ENCODE peak calls at places on chromosomes 1 and 21, in five cellular contexts. J, L, M, D and G are unnamed samples.

GRCh38 chr21:37412603-37413360 is 46.2 kb downstream of the DYRK1A start:
- DNase-seq in M (no peak), D (no peak), J (no peak), L (no peak), G (no peak)

GRCh38 chr1:43303477-43304286 is 2.9 kb downstream of the TIE1 start:
- DNase-seq in M (no peak), D (peak), J (no peak), L (no peak), G (no peak)

GRCh38 chr1:217133958-217134856 is 411.0 kb upstream of the ESRRG start:
- DNase-seq in M (peak), L (no peak), J (no peak), D (peak), G (no peak)

GRCh38 chr1:41874350-41874749 is 44.4 kb downstream of the HIVEP3 start:
- DNase-seq in L (no peak), J (no peak), D (no peak), M (no peak), G (no peak)

GRCh38 chr1:115456441-115456961 is 118.5 kb upstream of the NGF start:
- DNase-seq in J (no peak), M (no peak), L (no peak), D (no peak), G (no peak)

GRCh38 chr1:60133848-60134247 is 60.3 kb upstream of the C1orf87 start:
- DNase-seq in J (no peak), D (no peak), M (no peak), L (no peak), G (no peak)

GRCh38 chr1:24459551-24460266 is 42.9 kb upstream of the RCAN3 start:
- DNase-seq in J (no peak), D (no peak), L (no peak), M (no peak), G (no peak)

GRCh38 chr1:10867138-10867721 is 70.8 kb upstream of the CASZ1 start:
- DNase-seq in L (peak), D (peak), M (peak), J (peak), G (no peak)

GRCh38 chr1:116161877-116162390 is 50.7 kb downstream of the MAB21L3 start:
- DNase-seq in D (no peak), L (no peak), M (no peak), J (no peak), G (no peak)

GRCh38 chr21:25733859-25734653 is 648 bp downstream of the ATP5PF start:
- DNase-seq in D (peak), J (no peak), L (peak), M (no peak), G (no peak)

GRCh38 chr1:185404864-185405568 is 88.0 kb upstream of the IVNS1ABP start:
- DNase-seq in J (no peak), D (no peak), M (no peak), L (no peak), G (no peak)

GRCh38 chr1:218600968-218601367 is 255.8 kb downstream of the TGFB2 start:
- DNase-seq in L (no peak), J (no peak), D (no peak), M (no peak), G (no peak)

GRCh38 chr1:162856260-162856659 is 4.7 kb downstream of the CCDC190 start:
- DNase-seq in L (no peak), D (no peak), M (no peak), J (no peak), G (no peak)

GRCh38 chr1:187763976-187764375 is 935.2 kb downstream of the PLA2G4A start:
- DNase-seq in L (no peak), M (no peak), J (no peak), D (no peak), G (no peak)

GRCh38 chr1:208183977-208184901 is 59.9 kb downstream of the PLXNA2 start:
- DNase-seq in L (no peak), M (no peak), J (no peak), D (no peak), G (no peak)

GRCh38 chr1:173360478-173361063 is 116.6 kb upstream of the PRDX6 start:
- DNase-seq in J (no peak), D (no peak), M (no peak), L (no peak), G (peak)

GRCh38 chr1:185369786-185370185 is 52.7 kb upstream of the IVNS1ABP start:
- DNase-seq in D (no peak), L (no peak), J (no peak), M (no peak), G (no peak)

GRCh38 chr1:184215274-184215925 is 163.9 kb downstream of the TSEN15 start:
- DNase-seq in L (no peak), M (no peak), D (no peak), J (no peak), G (no peak)

DNA sequence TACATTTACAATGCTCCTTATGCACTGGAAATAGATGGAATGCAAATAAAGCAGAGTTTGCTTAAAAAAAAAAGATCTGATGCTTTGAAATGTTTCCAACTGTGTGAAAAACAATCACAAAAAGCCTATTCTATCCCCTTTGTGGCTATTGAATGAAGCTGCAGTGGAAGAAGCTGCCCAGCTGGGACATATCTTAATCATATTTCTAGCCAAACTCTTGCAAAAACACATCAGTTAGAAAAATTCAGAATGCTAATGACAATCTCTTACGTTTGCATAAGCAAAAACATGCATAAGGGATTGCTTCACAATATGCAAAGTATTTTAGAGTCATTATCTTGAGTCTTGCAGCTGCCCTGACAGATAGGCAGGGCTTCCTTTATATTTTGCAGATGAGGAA is 526.4 kb upstream of the USP24 start:
- DNase-seq in D (no peak), L (no peak), J (no peak), M (no peak), G (no peak)
- TF ChIP-seq CTCF in D (no peak), L (no peak), J (no peak), M (no peak), G (no peak)

GRCh38 chr1:9797049-9797448 is 26.7 kb downstream of the CLSTN1 start:
- DNase-seq in M (no peak), D (no peak), L (no peak), J (no peak), G (no peak)
- TF ChIP-seq CTCF in M (no peak), D (no peak), L (no peak), J (no peak), G (no peak)

DNA sequence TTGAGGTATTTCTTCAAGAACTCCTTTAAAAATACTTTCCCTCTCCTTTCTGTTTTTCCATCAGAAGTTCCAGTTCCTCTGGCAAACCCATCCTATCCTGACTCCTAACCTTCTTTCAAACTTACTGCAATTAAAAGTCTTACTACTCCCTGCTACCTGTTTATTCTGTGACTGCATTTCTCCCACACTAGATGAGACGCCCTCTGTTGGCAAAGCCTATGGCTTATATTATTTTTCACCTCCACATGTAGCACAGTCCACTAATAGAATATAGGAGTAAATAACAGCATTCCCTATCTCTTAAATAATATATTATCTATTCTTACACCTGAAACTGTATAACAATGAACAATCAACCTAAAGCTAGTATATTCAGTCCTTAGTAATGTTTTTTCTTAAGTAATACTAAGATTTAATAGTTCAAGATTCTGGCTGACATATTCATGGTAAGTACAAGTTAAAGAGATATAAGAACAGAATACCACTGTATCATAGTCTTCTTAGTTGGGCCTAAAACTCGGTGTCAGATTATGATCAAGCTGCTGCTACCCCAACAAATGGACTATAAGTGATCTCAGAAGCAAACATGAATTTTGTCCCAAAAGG is 54.8 kb downstream of the RAB3GAP2 start:
- DNase-seq in M (no peak), D (no peak), J (no peak), L (no peak), G (no peak)
- TF ChIP-seq CTCF in M (peak), D (no peak), J (peak), L (no peak), G (peak)

GRCh38 chr21:41475714-41476405 is 32.1 kb downstream of the TMPRSS2 start:
- DNase-seq in J (no peak), M (no peak), D (peak), L (no peak), G (no peak)
- TF ChIP-seq CTCF in J (no peak), M (peak), D (no peak), L (no peak), G (no peak)

DNA sequence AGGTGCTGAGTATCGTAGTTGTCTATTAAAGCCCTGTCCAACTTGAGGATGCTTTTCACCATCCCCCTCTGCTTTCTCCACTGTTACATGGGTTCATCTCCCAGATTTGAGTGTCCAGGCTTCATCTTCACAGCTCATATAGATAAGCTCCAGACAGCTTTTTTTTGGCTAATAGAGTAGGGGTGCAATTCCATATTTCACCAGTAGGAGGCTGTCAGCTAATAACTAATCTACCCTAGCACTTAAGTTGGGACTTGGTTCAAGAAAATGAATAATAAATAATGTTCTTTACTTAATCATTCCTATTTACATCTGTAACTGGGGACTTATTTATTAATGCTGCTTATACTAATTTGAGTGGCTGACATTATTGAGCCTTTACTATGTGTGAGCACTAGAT is 124.5 kb downstream of the IGSF21 start:
- DNase-seq in L (no peak), M (no peak), D (no peak), J (no peak), G (no peak)
- TF ChIP-seq CTCF in L (peak), M (no peak), D (no peak), J (peak), G (no peak)

GRCh38 chr1:177082855-177083741 is 81.4 kb downstream of the ASTN1 start:
- DNase-seq in M (no peak), J (no peak), L (no peak), D (no peak), G (no peak)
- TF ChIP-seq CTCF in M (no peak), J (no peak), L (no peak), D (no peak), G (no peak)